ENCODE peak calls at places on chromosomes 11 and 22, in four cellular contexts. Q is tibial nerve, Y is stomach, A is GM12878. I is an unnamed sample. For H3K4me1, the result is how much of the 10 kb centered on the place peaks cover.

GRCh38 chr22:46764140-46764680 is 1.8 kb downstream of the TBC1D22A start:
- DNase-seq in A (no peak), Y (no peak), Q (no peak), I (no peak)

GRCh38 chr11:36619502-36619901 is 21.5 kb upstream of the RAG2 start:
- DNase-seq in Y (no peak), A (no peak), Q (no peak), I (no peak)

GRCh38 chr11:9774591-9775392 is 110.9 kb downstream of the SWAP70 start:
- DNase-seq in A (no peak), Q (no peak), Y (no peak), I (no peak)

GRCh38 chr22:37043828-37044538 is 7.6 kb upstream of the KCTD17 start:
- DNase-seq in Y (peak), A (no peak), Q (no peak), I (no peak)

GRCh38 chr11:65915821-65916251 is 3.0 kb downstream of the C11orf68 start:
- DNase-seq in Q (peak), A (no peak), Y (peak), I (no peak)

GRCh38 chr11:15826826-15827225 is 529.5 kb downstream of the SOX6 start:
- DNase-seq in Q (no peak), A (no peak), Y (no peak), I (no peak)

GRCh38 chr22:19137384-19138216 is 6.5 kb downstream of the TSSK2 start:
- DNase-seq in A (no peak), Y (no peak), Q (no peak), I (no peak)

GRCh38 chr11:22920939-22921565 is 60.8 kb upstream of the CCDC179 start:
- DNase-seq in Q (no peak), Y (no peak), A (no peak), I (no peak)

GRCh38 chr22:42906605-42907338 is 49.7 kb upstream of the ARFGAP3 start:
- DNase-seq in Q (peak), Y (no peak), A (no peak), I (no peak)

GRCh38 chr11:84398017-84398626 is 1112.0 kb upstream of the CCDC90B start:
- DNase-seq in Q (no peak), A (no peak), Y (no peak), I (no peak)

GRCh38 chr11:15547685-15548084 is 433.0 kb downstream of the INSC start:
- DNase-seq in A (no peak), Q (no peak), Y (no peak), I (no peak)

GRCh38 chr11:84685976-84686375 is 941.2 kb downstream of the DLG2 start:
- DNase-seq in Q (no peak), Y (no peak), A (no peak), I (no peak)

GRCh38 chr11:119062779-119063178 is 4.8 kb upstream of the VPS11 start:
- DNase-seq in Q (no peak), Y (peak), A (no peak), I (no peak)

GRCh38 chr11:127461575-127462344 is 461.2 kb upstream of the KIRREL3 start:
- DNase-seq in Q (no peak), Y (no peak), A (no peak), I (no peak)

GRCh38 chr11:94144233-94144632 is 15.6 kb downstream of the PANX1 start:
- DNase-seq in Y (no peak), Q (no peak), A (no peak), I (no peak)

GRCh38 chr11:50169634-50170033 is 137.0 kb downstream of the OR4C45 start:
- DNase-seq in A (no peak), Q (no peak), Y (no peak), I (no peak)

GRCh38 chr11:3201677-3202181 is 16.9 kb downstream of the MRGPRG start:
- DNase-seq in A (no peak), Q (no peak), Y (no peak), I (no peak)

GRCh38 chr11:84165139-84165538 is 879.0 kb upstream of the CCDC90B start:
- DNase-seq in Q (no peak), Y (no peak), A (no peak), I (no peak)

GRCh38 chr11:130112071-130112830 is 42.6 kb downstream of the APLP2 start:
- DNase-seq in Y (no peak), A (no peak), Q (no peak), I (no peak)

GRCh38 chr11:78560826-78561484 is 13.7 kb downstream of the NARS2 start:
- DNase-seq in Q (no peak), Y (no peak), A (no peak), I (no peak)

GRCh38 chr11:18081551-18081950 is 24.3 kb downstream of the SAAL1 start:
- DNase-seq in A (no peak), Y (no peak), Q (no peak), I (no peak)

GRCh38 chr11:44861829-44862545 is 88.7 kb downstream of the TP53I11 start:
- DNase-seq in Q (peak), A (peak), Y (peak), I (peak)

GRCh38 chr22:38187413-38188212 is 6.0 kb upstream of the PLA2G6 start:
- DNase-seq in A (no peak), Y (peak), Q (no peak), I (no peak)

GRCh38 chr11:62461740-62462522 is 43.1 kb downstream of the SCGB1A1 start:
- DNase-seq in A (no peak), Y (no peak), Q (no peak), I (no peak)

GRCh38 chr11:6545917-6546605 is 49.0 kb downstream of the DNHD1 start:
- DNase-seq in Y (no peak), Q (no peak), A (no peak), I (no peak)

GRCh38 chr22:41352058-41352457 is 29.7 kb upstream of the TEF start:
- DNase-seq in Y (no peak), Q (no peak), A (no peak), I (no peak)

GRCh38 chr11:131612576-131612975 is 242.2 kb downstream of the NTM start:
- DNase-seq in Y (no peak), A (no peak), Q (no peak), I (no peak)

GRCh38 chr11:2674681-2675131 is 25.1 kb downstream of the KCNQ1OT1 start:
- DNase-seq in Q (no peak), A (no peak), Y (peak), I (no peak)

GRCh38 chr22:50274311-50274710 is 4.1 kb upstream of the MAPK11 start:
- DNase-seq in Y (peak), A (no peak), Q (no peak), I (peak)

GRCh38 chr22:39663751-39664150 is 93.2 kb downstream of the CACNA1I start:
- DNase-seq in Y (peak), Q (no peak), A (no peak), I (no peak)

GRCh38 chr11:132655187-132655855 is 877.0 kb downstream of the OPCML start:
- DNase-seq in Y (no peak), A (no peak), Q (no peak), I (no peak)

GRCh38 chr11:59551651-59552521 is 40.5 kb downstream of the OR4D9 start:
- DNase-seq in Y (no peak), Q (no peak), A (no peak), I (no peak)

GRCh38 chr11:32334822-32335221 is 100.5 kb downstream of the WT1 start:
- DNase-seq in A (no peak), Y (no peak), Q (no peak), I (no peak)

GRCh38 chr11:71245601-71246391 is 6.6 kb downstream of the SHANK2 start:
- DNase-seq in A (no peak), Y (peak), Q (no peak), I (no peak)

GRCh38 chr22:43481528-43482309 is 69.9 kb downstream of the MPPED1 start:
- DNase-seq in Q (no peak), Y (peak), A (no peak), I (no peak)

GRCh38 chr11:19980388-19980787 is 179.9 kb downstream of the DBX1 start:
- DNase-seq in A (no peak), Q (no peak), Y (no peak), I (no peak)

GRCh38 chr11:29351301-29351873 is 665.4 kb downstream of the KCNA4 start:
- DNase-seq in Q (no peak), Y (no peak), A (no peak), I (no peak)

GRCh38 chr11:106021181-106021966 is 666 bp downstream of the MSANTD4 start:
- DNase-seq in Q (no peak), A (no peak), Y (no peak), I (no peak)

GRCh38 chr22:43000441-43001175 is 14.3 kb downstream of the PACSIN2 start:
- DNase-seq in A (no peak), Q (no peak), Y (no peak), I (no peak)

GRCh38 chr11:67630230-67630942 is 649 bp upstream of the NUDT8 start:
- DNase-seq in A (peak), Q (peak), Y (peak), I (peak)
- H3K4me3 ChIP-seq in A (peak), Q (peak), Y (peak), I (peak)

DNA sequence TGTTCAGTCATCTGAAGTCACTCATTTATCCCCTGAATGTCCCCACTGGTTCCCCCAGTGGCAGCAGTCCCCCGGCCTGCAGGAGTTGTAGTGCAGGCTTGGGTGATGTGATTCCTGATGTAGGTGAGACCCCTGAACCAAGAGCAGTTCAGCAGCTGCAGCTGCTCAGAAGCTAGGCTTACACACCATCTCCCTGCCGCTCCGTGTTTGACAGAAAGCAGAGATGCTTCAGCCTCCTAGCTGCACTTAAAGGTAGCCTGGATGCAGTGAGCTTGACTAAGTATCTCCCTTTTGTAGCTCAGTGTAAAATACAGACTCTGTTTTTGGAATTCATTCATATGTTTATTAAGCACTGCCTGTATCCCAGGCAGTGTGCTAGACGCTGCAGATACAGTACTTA is 47.3 kb downstream of the C22orf31 start:
- DNase-seq in Q (no peak), Y (no peak), A (no peak), I (no peak)
- H3K27ac ChIP-seq in Q (no peak), Y (no peak), A (no peak), I (no peak)

GRCh38 chr11:35170503-35170902 is 31.5 kb downstream of the CD44 start:
- DNase-seq in A (no peak), Q (no peak), Y (no peak), I (no peak)

GRCh38 chr11:35167451-35167954 is 28.5 kb downstream of the CD44 start:
- DNase-seq in Y (no peak), Q (no peak), A (no peak), I (no peak)

GRCh38 chr11:35171226-35171625 is 32.3 kb downstream of the CD44 start:
- DNase-seq in A (no peak), Y (no peak), Q (no peak), I (no peak)

GRCh38 chr11:35168606-35169200 is 29.7 kb downstream of the CD44 start:
- DNase-seq in Q (no peak), Y (no peak), A (no peak), I (no peak)

GRCh38 chr11:35169754-35170153 is 30.8 kb downstream of the CD44 start:
- DNase-seq in Y (no peak), Q (no peak), A (no peak), I (no peak)
- H3K4me1 ChIP-seq in Y (under half), Q (under half), A (half or more), I (half or more)

DNA sequence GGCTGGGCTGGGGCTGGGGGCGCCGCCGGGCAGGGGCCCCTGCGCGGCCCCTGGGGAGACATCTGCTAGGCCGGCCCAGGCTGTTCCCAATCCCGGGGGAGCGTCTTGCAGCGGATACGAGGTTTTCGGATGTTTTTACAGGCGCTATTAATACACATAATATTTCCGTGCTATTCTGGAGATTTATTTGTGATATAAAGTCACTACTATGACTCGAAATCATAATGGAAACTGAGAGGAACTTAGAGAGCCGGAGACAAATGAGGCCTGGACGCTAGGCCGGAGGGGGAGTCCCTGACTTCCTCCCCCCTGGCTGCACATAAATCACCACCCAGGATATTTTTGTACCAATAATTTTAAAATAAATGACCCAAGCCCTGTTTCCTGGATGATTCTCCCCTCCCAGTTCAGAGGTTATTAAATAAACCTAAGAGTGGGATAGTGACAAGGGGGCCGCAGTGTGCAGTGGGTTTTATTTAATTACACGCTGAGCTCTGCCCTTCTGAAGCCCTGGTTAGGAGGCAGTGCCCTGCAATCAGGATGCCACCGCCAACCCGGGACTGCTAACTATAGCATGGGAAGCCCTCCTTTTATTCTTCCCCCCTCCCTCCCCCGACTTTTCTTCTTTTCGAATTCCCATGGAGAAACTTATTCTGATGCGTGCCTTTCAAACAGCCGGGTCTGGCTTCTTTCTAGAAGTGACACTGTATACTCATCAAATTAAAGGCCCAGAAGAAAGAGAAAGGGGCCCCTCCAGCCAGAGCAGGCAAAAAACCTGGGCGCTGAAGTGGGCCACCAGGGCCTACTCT is 91.5 kb upstream of the ANO1 start:
- DNase-seq in A (no peak), Q (no peak), Y (no peak), I (no peak)
- H3K4me3 ChIP-seq in A (no peak), Q (no peak), Y (peak), I (no peak)